ENCODE peak calls at places on chromosomes 16 and 17, in eight cellular contexts. K, Z, H, E, M, C, R and B are unnamed samples.

GRCh38 chr16:82699711-82700495 is 73.1 kb downstream of the CDH13 start:
- DNase-seq in K (no peak), Z (peak), H (no peak), E (peak), M (no peak), C (no peak), R (peak), B (no peak)

GRCh38 chr17:63826468-63827001 is 696 bp upstream of the PSMC5 start:
- DNase-seq in K (peak), Z (no peak), H (no peak), E (no peak), M (no peak), C (no peak), R (peak), B (no peak)

GRCh38 chr17:63834431-63835166 is 7.1 kb upstream of the FTSJ3 start:
- DNase-seq in K (peak), Z (no peak), H (peak), E (no peak), M (no peak), C (peak), R (peak), B (peak)

GRCh38 chr16:50371936-50372595 is 3.3 kb upstream of the BRD7 start:
- DNase-seq in K (no peak), Z (no peak), H (no peak), E (no peak), M (no peak), C (no peak), R (peak), B (no peak)

GRCh38 chr17:36529121-36529520 is 5.5 kb downstream of the MYO19 start:
- DNase-seq in K (no peak), Z (no peak), H (no peak), E (no peak), M (no peak), C (no peak), R (peak), B (no peak)

GRCh38 chr17:59651346-59651745 is 31.7 kb downstream of the CLTC start:
- DNase-seq in K (peak), Z (no peak), H (no peak), E (no peak), M (no peak), C (peak), R (no peak), B (no peak)

GRCh38 chr16:70746040-70746707 is 54.8 kb downstream of the VAC14 start:
- DNase-seq in K (no peak), Z (peak), H (no peak), E (peak), M (no peak), C (no peak), R (peak), B (no peak)

GRCh38 chr17:74268554-74268953 is 5.5 kb upstream of the DNAI2 start:
- DNase-seq in K (no peak), Z (no peak), H (no peak), E (no peak), M (no peak), C (no peak), R (no peak), B (no peak)

GRCh38 chr17:45667591-45668171 is 116.4 kb upstream of the CRHR1 start:
- DNase-seq in K (no peak), Z (no peak), H (no peak), E (no peak), M (no peak), C (no peak), R (no peak), B (no peak)

GRCh38 chr17:82492647-82493516 is 26.6 kb upstream of the FOXK2 start:
- DNase-seq in K (no peak), Z (no peak), H (no peak), E (no peak), M (no peak), C (no peak), R (peak), B (no peak)

GRCh38 chr17:29880031-29880430 is 50.0 kb downstream of the SSH2 start:
- DNase-seq in K (no peak), Z (no peak), H (no peak), E (no peak), M (no peak), C (no peak), R (no peak), B (no peak)

GRCh38 chr17:65100316-65101140 is 36.6 kb upstream of the RGS9 start:
- DNase-seq in K (peak), Z (peak), H (peak), E (peak), M (peak), C (peak), R (peak), B (peak)

GRCh38 chr17:9905902-9906301 is 831 bp upstream of the RCVRN start:
- DNase-seq in K (no peak), Z (no peak), H (no peak), E (no peak), M (no peak), C (no peak), R (peak), B (no peak)

GRCh38 chr17:4560837-4561241 is 462 bp upstream of the GGT6 start:
- DNase-seq in K (no peak), Z (no peak), H (no peak), E (no peak), M (no peak), C (no peak), R (no peak), B (no peak)

GRCh38 chr17:41848788-41849187 is 11.2 kb downstream of the KLHL10 start:
- DNase-seq in K (no peak), Z (no peak), H (no peak), E (no peak), M (no peak), C (no peak), R (no peak), B (no peak)

GRCh38 chr17:65049085-65049756 is 7.3 kb downstream of the GNA13 start:
- DNase-seq in K (no peak), Z (no peak), H (no peak), E (no peak), M (no peak), C (no peak), R (no peak), B (no peak)

GRCh38 chr16:79312502-79312901 is 288.0 kb downstream of the MAF start:
- DNase-seq in K (no peak), Z (no peak), H (no peak), E (no peak), M (no peak), C (no peak), R (no peak), B (no peak)

GRCh38 chr17:63969278-63969677 is 3.4 kb downstream of the SCN4A start:
- DNase-seq in K (no peak), Z (no peak), H (no peak), E (no peak), M (no peak), C (no peak), R (no peak), B (no peak)

GRCh38 chr17:66431910-66432309 is 129.5 kb downstream of the PRKCA start:
- DNase-seq in K (no peak), Z (no peak), H (no peak), E (peak), M (no peak), C (no peak), R (peak), B (no peak)

GRCh38 chr16:46673320-46674013 is 15.5 kb downstream of the VPS35 start:
- DNase-seq in K (peak), Z (peak), H (no peak), E (no peak), M (peak), C (peak), R (peak), B (no peak)

GRCh38 chr16:69566437-69567030 is 768 bp downstream of the NFAT5 start:
- DNase-seq in K (no peak), Z (peak), H (peak), E (peak), M (no peak), C (no peak), R (peak), B (no peak)

GRCh38 chr16:19417640-19418039 is at the start of gene TMC5:
- DNase-seq in K (no peak), Z (no peak), H (no peak), E (no peak), M (no peak), C (no peak), R (no peak), B (no peak)

GRCh38 chr16:88882358-88883030 is 16.0 kb upstream of the PABPN1L start:
- DNase-seq in K (no peak), Z (no peak), H (no peak), E (no peak), M (no peak), C (no peak), R (no peak), B (no peak)

GRCh38 chr16:2237076-2237551 is 870 bp downstream of the DNASE1L2 start:
- DNase-seq in K (no peak), Z (no peak), H (no peak), E (no peak), M (no peak), C (no peak), R (no peak), B (no peak)

GRCh38 chr16:81532491-81533174 is 88.0 kb downstream of the CMIP start:
- DNase-seq in K (no peak), Z (no peak), H (no peak), E (no peak), M (no peak), C (no peak), R (no peak), B (no peak)

GRCh38 chr16:54780266-54780665 is 150.4 kb upstream of the IRX5 start:
- DNase-seq in K (no peak), Z (no peak), H (no peak), E (no peak), M (no peak), C (no peak), R (no peak), B (no peak)

GRCh38 chr16:3589001-3589400 is 11.8 kb upstream of the NLRC3 start:
- DNase-seq in K (no peak), Z (no peak), H (no peak), E (no peak), M (no peak), C (no peak), R (no peak), B (no peak)

GRCh38 chr17:70168044-70168978 is 1.0 kb upstream of the KCNJ2 start:
- DNase-seq in K (no peak), Z (peak), H (no peak), E (peak), M (peak), C (no peak), R (peak), B (no peak)

GRCh38 chr17:17935321-17936271 is 36.6 kb downstream of the TOM1L2 start:
- DNase-seq in K (no peak), Z (no peak), H (no peak), E (no peak), M (no peak), C (no peak), R (peak), B (no peak)

GRCh38 chr16:12535535-12536411 is 267.9 kb downstream of the CPPED1 start:
- DNase-seq in K (no peak), Z (no peak), H (no peak), E (no peak), M (no peak), C (no peak), R (no peak), B (no peak)

GRCh38 chr16:61042736-61043135 is 993.5 kb downstream of the CDH8 start:
- DNase-seq in K (no peak), Z (no peak), H (no peak), E (no peak), M (no peak), C (no peak), R (no peak), B (no peak)

GRCh38 chr16:7364054-7364407 is 31.4 kb downstream of the RBFOX1 start:
- DNase-seq in K (no peak), Z (no peak), H (no peak), E (no peak), M (no peak), C (no peak), R (no peak), B (no peak)

GRCh38 chr17:75753514-75754377 is 11.2 kb downstream of the GALK1 start:
- DNase-seq in K (peak), Z (peak), H (peak), E (peak), M (no peak), C (peak), R (peak), B (peak)

GRCh38 chr17:36892112-36892838 is 45.0 kb upstream of the LHX1 start:
- DNase-seq in K (no peak), Z (no peak), H (no peak), E (no peak), M (no peak), C (no peak), R (no peak), B (no peak)

GRCh38 chr16:83981799-83982198 is 13.8 kb downstream of the NECAB2 start:
- DNase-seq in K (no peak), Z (no peak), H (no peak), E (no peak), M (no peak), C (no peak), R (no peak), B (no peak)

GRCh38 chr16:79437764-79438728 is 162.5 kb downstream of the MAF start:
- DNase-seq in K (no peak), Z (no peak), H (no peak), E (no peak), M (no peak), C (no peak), R (no peak), B (no peak)

GRCh38 chr17:47952181-47953021 is 5.3 kb downstream of the PRR15L start:
- DNase-seq in K (no peak), Z (no peak), H (no peak), E (no peak), M (no peak), C (no peak), R (no peak), B (no peak)

GRCh38 chr17:67434061-67434525 is 57.0 kb downstream of the PITPNC1 start:
- DNase-seq in K (peak), Z (peak), H (peak), E (no peak), M (no peak), C (peak), R (no peak), B (peak)

GRCh38 chr17:4901108-4901647 is 1.7 kb downstream of the CHRNE start:
- DNase-seq in K (no peak), Z (no peak), H (no peak), E (no peak), M (no peak), C (no peak), R (no peak), B (no peak)